ENCODE peak calls at places on chromosome 15, in four cellular contexts. O, A, T and I are unnamed samples.

GRCh38 chr15:88987951-88988671 is 74.9 kb upstream of the MFGE8 start:
- DNase-seq in T (peak; percentile 71), O (no peak), A (no peak), I (no peak)

GRCh38 chr15:79130535-79131130 is 40.1 kb upstream of the RASGRF1 start:
- DNase-seq in O (no peak), T (no peak), A (no peak), I (no peak)

GRCh38 chr15:77577350-77577749 is 55.4 kb downstream of the LINGO1 start:
- DNase-seq in A (no peak), O (no peak), T (no peak), I (no peak)

GRCh38 chr15:40420793-40421192 is 15.2 kb downstream of the IVD start:
- DNase-seq in T (no peak), O (no peak), A (no peak), I (no peak)

GRCh38 chr15:85314653-85315052 is 65.8 kb upstream of the AKAP13 start:
- DNase-seq in T (peak; percentile 48), A (no peak), O (no peak), I (no peak)

GRCh38 chr15:62732078-62732477 is 310.5 kb upstream of the TPM1 start:
- DNase-seq in O (no peak), T (no peak), A (no peak), I (no peak)

GRCh38 chr15:84859143-84859542 is 25.3 kb upstream of the SLC28A1 start:
- DNase-seq in A (no peak), O (no peak), T (no peak), I (no peak)

GRCh38 chr15:40906947-40907802 is 12.9 kb downstream of the VPS18 start:
- DNase-seq in O (no peak), T (peak; percentile 50), A (no peak), I (no peak)

GRCh38 chr15:72785452-72786243 is 2.1 kb upstream of the ADPGK start:
- DNase-seq in O (no peak), A (peak; percentile 25), T (no peak), I (no peak)

GRCh38 chr15:78264304-78265136 is at the start of gene DNAJA4:
- DNase-seq in O (no peak), T (peak; percentile 34), A (no peak), I (no peak)

GRCh38 chr15:79431636-79432344 is at the start of gene MINAR1:
- DNase-seq in T (peak; percentile 65), A (no peak), O (no peak), I (no peak)

GRCh38 chr15:90483012-90483307 is 46.8 kb upstream of the CRTC3 start:
- DNase-seq in T (no peak), O (no peak), A (no peak), I (no peak)

GRCh38 chr15:90376789-90377188 is 11.3 kb upstream of the IQGAP1 start:
- DNase-seq in T (no peak), O (no peak), A (no peak), I (no peak)

GRCh38 chr15:64247535-64247905 is 84.7 kb upstream of the PPIB start:
- DNase-seq in A (no peak), T (no peak), O (no peak), I (no peak)

GRCh38 chr15:41690636-41691035 is 30.4 kb downstream of the MGA start:
- DNase-seq in A (no peak), O (no peak), T (no peak), I (no peak)

GRCh38 chr15:81779181-81779580 is 266.6 kb downstream of the MEX3B start:
- DNase-seq in T (no peak), O (no peak), A (no peak), I (no peak)

GRCh38 chr15:53512029-53512428 is 247.4 kb downstream of the WDR72 start:
- DNase-seq in T (no peak), O (no peak), A (no peak), I (no peak)

GRCh38 chr15:33963831-33964664 is 4.2 kb upstream of the CHRM5 start:
- DNase-seq in A (peak; percentile 38), O (no peak), T (peak; percentile 41), I (peak; percentile 34)

GRCh38 chr15:95018888-95019545 is 787.7 kb downstream of the MCTP2 start:
- DNase-seq in O (no peak), A (peak; percentile 80), T (peak; percentile 79), I (peak; percentile 66)

GRCh38 chr15:78740904-78741274 is 70.4 kb downstream of the ADAMTS7 start:
- DNase-seq in A (no peak), T (no peak), O (no peak), I (no peak)

GRCh38 chr15:49624046-49624445 is 3.2 kb downstream of the DTWD1 start:
- DNase-seq in A (no peak), T (peak; percentile 93), O (no peak), I (no peak)

GRCh38 chr15:28920781-28921331 is 35.1 kb downstream of the APBA2 start:
- DNase-seq in O (no peak), T (no peak), A (no peak), I (no peak)

GRCh38 chr15:64572856-64573255 is 112.5 kb downstream of the ZNF609 start:
- DNase-seq in A (no peak), O (no peak), T (no peak), I (no peak)

GRCh38 chr15:56792211-56792610 is 58.9 kb upstream of the ZNF280D start:
- DNase-seq in O (no peak), T (peak; percentile 34), A (no peak), I (no peak)

GRCh38 chr15:77012868-77013267 is 17.9 kb downstream of the PSTPIP1 start:
- DNase-seq in O (no peak), A (no peak), T (no peak), I (no peak)

GRCh38 chr15:78768531-78769408 is 42.5 kb downstream of the ADAMTS7 start:
- DNase-seq in A (no peak), T (no peak), O (no peak), I (no peak)

GRCh38 chr15:34102175-34102925 is 467 bp downstream of the PGBD4 start:
- DNase-seq in O (no peak), T (no peak), A (no peak), I (no peak)